ENCODE peak calls at places on chromosome 14, in six cellular contexts. L, E, V, O, B and N are unnamed samples.

GRCh38 chr14:24481622-24482324 is 26.3 kb downstream of the CMA1 start:
- DNase-seq in L (peak; percentile 29), E (no peak), V (no peak), O (no peak), B (peak; percentile 35), N (no peak)

GRCh38 chr14:93731753-93732152 is 56.5 kb downstream of the PRIMA1 start:
- DNase-seq in L (no peak), E (no peak), V (no peak), O (no peak), B (no peak), N (no peak)

GRCh38 chr14:31229638-31230229 is 22.1 kb upstream of the HECTD1 start:
- DNase-seq in L (peak; percentile 72), E (no peak), V (peak; percentile 70), O (peak; percentile 94), B (no peak), N (no peak)

GRCh38 chr14:50835280-50835679 is 4.3 kb upstream of the NIN start:
- DNase-seq in L (no peak), E (no peak), V (no peak), O (no peak), B (no peak), N (no peak)

GRCh38 chr14:95527392-95528002 is 7.4 kb upstream of the GLRX5 start:
- DNase-seq in L (peak; percentile 56), E (no peak), V (peak; percentile 76), O (peak; percentile 67), B (peak; percentile 48), N (no peak)

GRCh38 chr14:80850197-80850814 is 91.2 kb downstream of the CEP128 start:
- DNase-seq in L (no peak), E (no peak), V (peak; percentile 14), O (peak; percentile 23), B (no peak), N (no peak)

GRCh38 chr14:34035177-34035933 is 84.5 kb upstream of the EGLN3 start:
- DNase-seq in L (peak; percentile 86), E (no peak), V (no peak), O (no peak), B (no peak), N (no peak)

GRCh38 chr14:49892301-49892635 is 614 bp upstream of the ARF6 start:
- DNase-seq in L (peak; percentile 73), E (peak; percentile 44), V (no peak), O (peak; percentile 67), B (peak; percentile 43), N (peak; percentile 57)

GRCh38 chr14:39266871-39267591 is 33.3 kb downstream of the MIA2 start:
- DNase-seq in L (peak; percentile 89), E (peak; percentile 75), V (peak; percentile 39), O (peak; percentile 80), B (peak; percentile 74), N (peak; percentile 48)